ENCODE peak calls at places on chromosome 17, in seven cellular contexts. One of them, this sample, is unnamed.

GRCh38 chr17:1742371-1743093 is at the start of gene SERPINF2:
- DNase-seq in endothelial cell of umbilical vein: no peak
- DNase-seq in GM12878: no peak
- DNase-seq in HCT116: no peak
- DNase-seq in K562: no peak
- DNase-seq in HepG2: peak
- DNase-seq in H1: no peak
- DNase-seq in this sample: no peak

GRCh38 chr17:33273743-33274410 is 19.2 kb downstream of the ASIC2 start:
- DNase-seq in H1: no peak
- DNase-seq in GM12878: no peak
- DNase-seq in K562: no peak
- DNase-seq in HCT116: no peak
- DNase-seq in endothelial cell of umbilical vein: no peak
- DNase-seq in HepG2: no peak
- DNase-seq in this sample: no peak

GRCh38 chr17:9928601-9929341 is 23.7 kb upstream of the RCVRN start:
- DNase-seq in endothelial cell of umbilical vein: no peak
- DNase-seq in H1: peak
- DNase-seq in GM12878: no peak
- DNase-seq in K562: peak
- DNase-seq in HCT116: peak
- DNase-seq in HepG2: peak
- DNase-seq in this sample: no peak

GRCh38 chr17:45753645-45754225 is 30.4 kb upstream of the CRHR1 start:
- DNase-seq in H1: no peak
- DNase-seq in HepG2: no peak
- DNase-seq in endothelial cell of umbilical vein: no peak
- DNase-seq in K562: no peak
- DNase-seq in GM12878: no peak
- DNase-seq in HCT116: no peak
- DNase-seq in this sample: no peak

GRCh38 chr17:45950888-45951287 is 48.2 kb upstream of the STH start:
- DNase-seq in GM12878: no peak
- DNase-seq in H1: no peak
- DNase-seq in HepG2: no peak
- DNase-seq in endothelial cell of umbilical vein: no peak
- DNase-seq in HCT116: no peak
- DNase-seq in K562: no peak
- DNase-seq in this sample: no peak

GRCh38 chr17:66942453-66943264 is 21.8 kb upstream of the CACNG4 start:
- DNase-seq in HCT116: no peak
- DNase-seq in H1: no peak
- DNase-seq in GM12878: no peak
- DNase-seq in endothelial cell of umbilical vein: no peak
- DNase-seq in HepG2: no peak
- DNase-seq in K562: no peak
- DNase-seq in this sample: no peak

GRCh38 chr17:68290955-68291835 is at the start of the genes ARSG and SLC16A6:
- DNase-seq in K562: peak
- DNase-seq in endothelial cell of umbilical vein: peak
- DNase-seq in H1: peak
- DNase-seq in GM12878: no peak
- DNase-seq in HCT116: peak
- DNase-seq in HepG2: peak
- DNase-seq in this sample: no peak

GRCh38 chr17:7774037-7774659 is 56.6 kb downstream of the DNAH2 start:
- DNase-seq in K562: no peak
- DNase-seq in endothelial cell of umbilical vein: no peak
- DNase-seq in H1: no peak
- DNase-seq in HCT116: no peak
- DNase-seq in GM12878: no peak
- DNase-seq in HepG2: peak
- DNase-seq in this sample: no peak

GRCh38 chr17:41812176-41813038 is at the start of gene FKBP10:
- DNase-seq in endothelial cell of umbilical vein: peak
- DNase-seq in HepG2: peak
- DNase-seq in GM12878: no peak
- DNase-seq in K562: no peak
- DNase-seq in HCT116: peak
- DNase-seq in H1: peak
- DNase-seq in this sample: no peak
- TF ChIP-seq EZH2 in endothelial cell of umbilical vein: no peak
- TF ChIP-seq EZH2 in HepG2: no peak
- TF ChIP-seq EZH2 in GM12878: no peak
- TF ChIP-seq EZH2 in K562: no peak
- TF ChIP-seq EZH2 in HCT116: no peak
- TF ChIP-seq EZH2 in H1: no peak
- TF ChIP-seq EZH2 in this sample: no peak

GRCh38 chr17:39328815-39329214 is 72.6 kb downstream of the FBXL20 start:
- DNase-seq in GM12878: no peak
- DNase-seq in HepG2: no peak
- DNase-seq in endothelial cell of umbilical vein: no peak
- DNase-seq in HCT116: no peak
- DNase-seq in K562: no peak
- DNase-seq in H1: no peak
- DNase-seq in this sample: no peak
- H3K9ac ChIP-seq in GM12878: no peak
- H3K9ac ChIP-seq in HepG2: no peak
- H3K9ac ChIP-seq in endothelial cell of umbilical vein: no peak
- H3K9ac ChIP-seq in HCT116: no peak
- H3K9ac ChIP-seq in K562: peak
- H3K9ac ChIP-seq in H1: no peak
- H3K9ac ChIP-seq in this sample: no peak

GRCh38 chr17:50865060-50865867 is 890 bp downstream of the TOB1 start:
- DNase-seq in H1: peak
- DNase-seq in HCT116: peak
- DNase-seq in K562: peak
- DNase-seq in HepG2: peak
- DNase-seq in endothelial cell of umbilical vein: peak
- DNase-seq in GM12878: no peak
- DNase-seq in this sample: no peak
- TF ChIP-seq POLR2AphosphoS5 in H1: peak
- TF ChIP-seq POLR2AphosphoS5 in HCT116: peak
- TF ChIP-seq POLR2AphosphoS5 in K562: peak
- TF ChIP-seq POLR2AphosphoS5 in HepG2: no peak
- TF ChIP-seq POLR2AphosphoS5 in endothelial cell of umbilical vein: peak
- TF ChIP-seq POLR2AphosphoS5 in GM12878: peak
- TF ChIP-seq POLR2AphosphoS5 in this sample: no peak

DNA sequence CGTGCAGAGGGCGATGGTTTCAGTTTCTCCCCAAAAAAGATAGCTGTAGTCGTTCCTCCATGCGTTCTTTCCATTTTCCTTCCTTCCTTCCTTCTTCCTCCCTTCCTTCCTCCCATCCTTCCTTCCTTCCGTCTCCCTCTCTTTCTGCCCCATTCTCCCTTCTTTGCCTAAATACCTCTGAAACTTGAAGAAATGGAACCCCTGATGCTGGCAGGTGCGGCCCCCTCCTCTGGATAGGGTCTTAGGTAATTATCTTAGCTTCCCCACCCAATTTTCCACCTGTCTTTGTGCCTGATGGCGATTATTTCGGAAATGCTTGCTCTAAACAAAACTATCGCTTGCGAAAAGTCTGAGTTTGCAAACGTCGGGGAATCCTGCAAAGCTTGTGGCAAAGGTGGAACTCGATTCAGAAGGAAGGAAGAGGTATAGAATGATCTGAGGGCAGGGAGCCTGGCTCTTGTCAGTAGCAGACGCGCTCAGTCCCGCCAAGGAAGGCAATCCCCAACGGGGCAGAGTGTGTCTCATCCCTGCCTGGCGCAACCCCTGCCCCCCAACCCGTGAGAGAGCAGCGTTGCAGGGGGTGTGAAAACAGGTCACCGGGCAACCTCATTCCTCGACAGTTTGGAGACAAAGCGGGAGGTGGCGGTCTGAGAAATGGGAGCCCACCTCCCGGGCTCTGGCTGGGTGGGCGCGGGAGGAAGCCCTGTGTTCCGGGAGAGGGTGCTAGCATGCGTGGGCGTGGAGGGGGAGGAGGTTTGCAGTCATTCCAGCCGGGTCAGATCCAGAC is 2.9 kb upstream of the CBX8 start:
- DNase-seq in GM12878: no peak
- DNase-seq in HepG2: no peak
- DNase-seq in endothelial cell of umbilical vein: no peak
- DNase-seq in HCT116: no peak
- DNase-seq in H1: peak
- DNase-seq in K562: no peak
- DNase-seq in this sample: no peak
- TF ChIP-seq EZH2 in GM12878: peak
- TF ChIP-seq EZH2 in HepG2: peak
- TF ChIP-seq EZH2 in endothelial cell of umbilical vein: peak
- TF ChIP-seq EZH2 in HCT116: no peak
- TF ChIP-seq EZH2 in H1: no peak
- TF ChIP-seq EZH2 in K562: no peak
- TF ChIP-seq EZH2 in this sample: no peak

GRCh38 chr17:50155115-50155819 is 4.8 kb upstream of the PPP1R9B start:
- DNase-seq in H1: no peak
- DNase-seq in K562: no peak
- DNase-seq in HepG2: no peak
- DNase-seq in HCT116: no peak
- DNase-seq in endothelial cell of umbilical vein: no peak
- DNase-seq in GM12878: no peak
- DNase-seq in this sample: no peak
- H3K9ac ChIP-seq in H1: no peak
- H3K9ac ChIP-seq in K562: peak
- H3K9ac ChIP-seq in HepG2: no peak
- H3K9ac ChIP-seq in HCT116: peak
- H3K9ac ChIP-seq in endothelial cell of umbilical vein: no peak
- H3K9ac ChIP-seq in GM12878: peak
- H3K9ac ChIP-seq in this sample: peak

DNA sequence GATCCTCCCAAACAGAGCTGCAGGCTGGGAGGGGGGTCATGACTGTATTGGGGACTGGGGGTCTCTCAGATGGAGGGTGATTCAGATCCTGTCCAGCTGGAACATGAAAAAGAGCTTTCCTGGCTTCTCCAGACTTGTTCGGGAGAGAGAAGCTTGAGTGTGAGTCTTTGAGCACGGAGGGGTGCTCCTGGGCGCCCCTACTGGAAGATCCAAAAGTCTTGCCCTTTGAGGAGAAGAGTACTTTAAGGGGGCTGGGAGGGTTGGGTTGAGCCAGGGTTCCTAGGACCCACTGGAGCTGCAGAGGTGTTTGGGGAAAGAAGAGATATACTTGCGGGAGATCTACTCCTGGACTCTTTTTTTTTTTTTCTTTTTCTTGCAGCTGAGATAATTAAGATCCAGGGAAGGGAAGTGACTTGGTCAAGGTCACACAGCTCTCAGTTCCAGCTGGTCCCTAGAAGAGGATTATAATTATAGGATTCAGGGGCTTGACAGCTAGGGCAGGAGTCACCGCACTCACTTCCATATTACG is 8.4 kb downstream of the RARA start:
- DNase-seq in endothelial cell of umbilical vein: peak
- DNase-seq in GM12878: no peak
- DNase-seq in HCT116: peak
- DNase-seq in K562: peak
- DNase-seq in HepG2: peak
- DNase-seq in H1: peak
- DNase-seq in this sample: no peak
- TF ChIP-seq POLR2AphosphoS5 in endothelial cell of umbilical vein: no peak
- TF ChIP-seq POLR2AphosphoS5 in GM12878: no peak
- TF ChIP-seq POLR2AphosphoS5 in HCT116: no peak
- TF ChIP-seq POLR2AphosphoS5 in K562: no peak
- TF ChIP-seq POLR2AphosphoS5 in HepG2: no peak
- TF ChIP-seq POLR2AphosphoS5 in H1: no peak
- TF ChIP-seq POLR2AphosphoS5 in this sample: no peak

This sample was measured in SK-N-MC.